ENCODE peak calls at places on chromosomes 4 and X, in seven cellular contexts. D, Q, W, I, J, Y and E are unnamed samples.

GRCh38 chrX:65920620-65921019 is 119.3 kb downstream of the VSIG4 start:
- DNase-seq in D (no peak), Y (no peak), J (no peak), W (no peak), I (no peak), Q (no peak), E (peak; percentile 91)

GRCh38 chr4:39103291-39103690 is 41.3 kb downstream of the KLHL5 start:
- DNase-seq in Q (no peak), J (no peak), I (no peak), Y (no peak), D (no peak), W (no peak), E (no peak)

GRCh38 chr4:98677799-98678198 is 19.4 kb upstream of the TSPAN5 start:
- DNase-seq in D (no peak), I (no peak), W (no peak), Y (no peak), J (no peak), Q (no peak), E (no peak)

GRCh38 chrX:149831473-149831872 is 49.5 kb upstream of the MAGEA8 start:
- DNase-seq in Q (no peak), J (no peak), D (no peak), I (no peak), Y (no peak), W (no peak), E (no peak)

GRCh38 chr4:56099378-56099786 is 150.6 kb downstream of the CEP135 start:
- DNase-seq in W (no peak), D (no peak), Q (no peak), Y (no peak), J (no peak), I (no peak), E (no peak)

GRCh38 chrX:71128166-71128833 is 9.9 kb downstream of the MED12 start:
- DNase-seq in W (no peak), J (no peak), I (no peak), D (no peak), Q (no peak), Y (no peak), E (no peak)

GRCh38 chrX:123773258-123773978 is 40.6 kb upstream of the THOC2 start:
- DNase-seq in W (no peak), Q (no peak), Y (no peak), J (no peak), I (no peak), D (no peak), E (no peak)

GRCh38 chrX:56802921-56803848 is 74.1 kb downstream of the NBDY start:
- DNase-seq in J (no peak), I (peak; percentile 90), D (peak; percentile 75), W (peak; percentile 24), Q (peak; percentile 84), Y (peak; percentile 94), E (no peak)

GRCh38 chrX:52422884-52423283 is 54.1 kb downstream of the XAGE2 start:
- DNase-seq in Q (no peak), Y (no peak), I (no peak), J (no peak), W (no peak), D (no peak), E (no peak)

GRCh38 chr4:66625480-66625879 is 919.8 kb downstream of the CENPC start:
- DNase-seq in Y (no peak), Q (no peak), W (no peak), J (no peak), I (no peak), D (no peak), E (no peak)

GRCh38 chrX:17527135-17527701 is 152.2 kb downstream of the NHS start:
- DNase-seq in J (no peak), W (peak; percentile 7), D (peak; percentile 61), Q (peak; percentile 77), I (peak; percentile 37), Y (no peak), E (no peak)

GRCh38 chrX:44010626-44011025 is 37.4 kb upstream of the NDP start:
- DNase-seq in W (no peak), Q (no peak), J (no peak), D (no peak), I (no peak), Y (no peak), E (no peak)

GRCh38 chrX:100408643-100409315 is 1.3 kb downstream of the PCDH19 start:
- DNase-seq in Y (no peak), D (no peak), I (no peak), J (no peak), W (no peak), Q (no peak), E (no peak)

GRCh38 chrX:100407784-100408642 is 2.1 kb downstream of the PCDH19 start:
- DNase-seq in I (peak; percentile 38), D (no peak), J (no peak), W (no peak), Q (no peak), Y (no peak), E (no peak)

GRCh38 chrX:100409316-100410082 is 574 bp downstream of the PCDH19 start:
- DNase-seq in Q (no peak), D (no peak), W (peak; percentile 6), J (no peak), I (peak; percentile 30), Y (no peak), E (peak; percentile 8)

GRCh38 chrX:100404851-100405250 is 5.2 kb downstream of the PCDH19 start:
- DNase-seq in J (no peak), Y (no peak), W (no peak), Q (no peak), I (no peak), D (no peak), E (no peak)

DNA sequence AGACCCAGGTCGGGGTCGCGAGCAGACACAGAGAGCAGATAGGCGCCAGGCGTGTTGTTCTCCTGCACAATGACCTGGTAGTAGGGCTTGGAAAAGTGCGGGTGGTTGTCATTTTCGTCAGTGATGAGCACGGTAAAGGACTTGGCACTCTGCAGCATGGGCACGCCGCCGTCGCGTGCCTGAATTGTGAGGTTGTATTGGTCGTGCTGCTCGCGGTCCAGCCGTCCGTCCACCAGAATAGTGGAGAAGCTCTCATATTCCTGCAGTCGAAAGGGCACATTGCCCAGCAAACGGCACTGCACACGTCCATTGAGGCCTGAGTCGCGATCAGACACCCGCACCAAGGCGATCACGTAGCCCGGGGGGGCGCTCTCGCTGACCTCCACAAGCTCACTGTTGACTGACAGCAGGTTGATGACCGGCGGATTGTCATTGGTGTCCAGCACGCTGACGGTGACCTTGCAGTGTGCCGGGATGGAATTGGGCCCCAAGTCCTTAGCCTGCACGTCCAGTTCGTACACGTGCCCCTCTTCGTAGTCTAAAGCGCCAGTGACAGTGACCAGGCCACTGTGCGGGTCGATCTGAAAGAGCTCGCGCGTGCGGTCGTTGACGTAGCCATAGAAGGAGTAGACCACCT is 2.8 kb downstream of the PCDH19 start:
- DNase-seq in Q (no peak), D (no peak), W (no peak), I (no peak), Y (no peak), J (no peak), E (no peak)
- H3K27me3 ChIP-seq in Q (no peaks in the 10 kb centered on the region), D (peaks cover 10% of the 10 kb centered on the region), W (peaks cover 6% of the 10 kb centered on the region), I (no peaks in the 10 kb centered on the region), Y (peaks cover 13% of the 10 kb centered on the region), J (peaks cover 5% of the 10 kb centered on the region), E (no peaks in the 10 kb centered on the region)

GRCh38 chr4:40874902-40875301 is 125.1 kb downstream of the NSUN7 start:
- DNase-seq in J (no peak), W (no peak), I (no peak), D (no peak), Q (no peak), Y (no peak), E (no peak)
- H3K27me3 ChIP-seq in J (no peaks in the 10 kb centered on the region), W (no peaks in the 10 kb centered on the region), I (no peaks in the 10 kb centered on the region), D (no peaks in the 10 kb centered on the region), Q (no peaks in the 10 kb centered on the region), Y (no peaks in the 10 kb centered on the region), E (no peaks in the 10 kb centered on the region)

DNA sequence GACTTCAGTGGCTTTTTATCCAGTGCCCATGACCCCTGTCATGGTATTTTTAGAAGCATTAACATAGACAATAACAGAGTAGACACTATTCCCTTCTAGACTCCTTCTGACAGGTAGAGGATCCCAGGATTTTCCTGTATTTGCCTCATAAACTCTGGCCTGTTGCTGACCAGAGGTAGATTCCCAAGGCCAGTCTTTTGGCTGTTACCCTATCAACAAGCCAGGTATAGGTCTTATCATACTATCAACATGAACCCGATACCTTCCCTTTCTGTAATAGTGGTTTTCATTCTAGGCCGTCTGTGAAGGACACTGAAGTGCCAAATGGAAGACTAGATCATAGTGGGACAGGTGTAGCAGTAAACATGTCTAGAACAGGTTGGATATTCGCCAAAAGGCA is 76.2 kb upstream of the CHRDL1 start:
- DNase-seq in D (no peak), Y (no peak), W (no peak), J (no peak), Q (no peak), I (no peak), E (no peak)
- H3K27me3 ChIP-seq in D (no peaks in the 10 kb centered on the region), Y (no peaks in the 10 kb centered on the region), W (no peaks in the 10 kb centered on the region), J (no peaks in the 10 kb centered on the region), Q (no peaks in the 10 kb centered on the region), I (no peaks in the 10 kb centered on the region), E (no peaks in the 10 kb centered on the region)

GRCh38 chrX:112839856-112840255 is 775 bp downstream of the AMOT start:
- DNase-seq in Q (no peak), J (no peak), W (no peak), D (no peak), I (no peak), Y (no peak), E (no peak)

GRCh38 chrX:112834976-112835375 is 5.7 kb downstream of the AMOT start:
- DNase-seq in W (no peak), D (no peak), J (no peak), Y (no peak), Q (no peak), I (no peak), E (no peak)

GRCh38 chrX:112834016-112834855 is 6.4 kb downstream of the AMOT start:
- DNase-seq in Q (no peak), D (no peak), J (no peak), W (no peak), Y (no peak), I (no peak), E (peak; percentile 79)

GRCh38 chrX:112840382-112841113 is at the start of gene AMOT:
- DNase-seq in Y (peak; percentile 84), W (peak; percentile 73), D (peak; percentile 71), Q (peak; percentile 78), J (peak; percentile 42), I (peak; percentile 81), E (peak; percentile 96)

DNA sequence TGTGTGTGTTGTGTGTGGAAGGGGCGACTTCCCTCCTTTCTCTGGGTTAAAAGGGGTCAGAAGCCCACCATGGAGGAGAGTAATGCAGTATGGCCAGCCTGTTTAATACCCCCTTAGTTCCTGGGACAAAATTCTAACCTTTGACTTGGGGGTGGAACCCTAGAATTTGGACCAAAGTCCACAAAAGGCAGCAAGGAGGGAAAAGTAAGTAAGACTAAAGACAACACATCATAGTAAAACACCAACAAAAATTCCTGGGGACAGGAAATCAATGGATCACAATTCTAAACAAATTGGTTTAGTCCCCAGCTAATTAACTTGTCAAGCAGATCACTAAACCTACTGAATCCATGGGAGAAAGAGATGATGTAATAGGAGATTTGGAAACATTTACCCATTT is 3.1 kb downstream of the AMOT start:
- DNase-seq in J (no peak), W (no peak), Y (no peak), I (no peak), Q (no peak), D (no peak), E (no peak)
- H3K27me3 ChIP-seq in J (no peaks in the 10 kb centered on the region), W (no peaks in the 10 kb centered on the region), Y (no peaks in the 10 kb centered on the region), I (no peaks in the 10 kb centered on the region), Q (no peaks in the 10 kb centered on the region), D (no peaks in the 10 kb centered on the region), E (no peaks in the 10 kb centered on the region)